ENCODE peak calls at places on chromosome 3, in ten cellular contexts. G is ovary; Z is CD8-positive, alpha-beta T cell; J is vagina; I is stomach; A is left ventricle myocardium inferior; T is psoas muscle; C is tibial nerve; M is BE2C; K is HAP-1. R is an unnamed sample. For H3K4me1, the result is how much of the 10 kb centered on the place peaks cover.

GRCh38 chr3:64575211-64575844 is 112.5 kb downstream of the ADAMTS9 start:
- DNase-seq in G (no peak), Z (no peak), J (no peak), I (no peak), A (no peak), T (no peak), C (no peak), M (no peak), K (peak), R (no peak)

GRCh38 chr3:39980021-39980420 is 170.6 kb downstream of the MYRIP start:
- DNase-seq in G (no peak), Z (no peak), J (no peak), I (no peak), A (no peak), T (no peak), C (no peak), M (no peak), K (no peak), R (no peak)

GRCh38 chr3:57059416-57059815 is 1.0 kb upstream of the SPATA12 start:
- DNase-seq in G (no peak), Z (no peak), J (no peak), I (no peak), A (no peak), T (no peak), C (no peak), M (no peak), K (no peak), R (no peak)

GRCh38 chr3:140767536-140767935 is 89.7 kb downstream of the TRIM42 start:
- DNase-seq in G (no peak), Z (no peak), J (no peak), I (no peak), A (no peak), T (no peak), C (no peak), M (no peak), K (no peak), R (no peak)

GRCh38 chr3:155984791-155985417 is 114.5 kb downstream of the GMPS start:
- DNase-seq in G (no peak), Z (no peak), J (no peak), I (no peak), A (no peak), T (no peak), C (no peak), M (no peak), K (no peak), R (no peak)

GRCh38 chr3:67647390-67647878 is 7.0 kb downstream of the SUCLG2 start:
- DNase-seq in G (no peak), Z (no peak), J (no peak), I (peak), A (peak), T (peak), C (no peak), M (no peak), K (no peak), R (peak)

GRCh38 chr3:107621465-107621864 is 98.7 kb downstream of the BBX start:
- DNase-seq in G (no peak), Z (no peak), J (no peak), I (no peak), A (no peak), T (no peak), C (no peak), M (no peak), K (no peak), R (no peak)

GRCh38 chr3:53269888-53270880 is 14.4 kb upstream of the TKT start:
- DNase-seq in G (peak), Z (no peak), J (no peak), I (peak), A (peak), T (peak), C (peak), M (peak), K (peak), R (peak)

GRCh38 chr3:178271740-178272387 is 264.4 kb upstream of the KCNMB2 start:
- DNase-seq in G (no peak), Z (no peak), J (no peak), I (no peak), A (no peak), T (no peak), C (no peak), M (no peak), K (no peak), R (no peak)

GRCh38 chr3:184448321-184449160 is 68.7 kb downstream of the CHRD start:
- DNase-seq in G (no peak), Z (no peak), J (no peak), I (peak), A (no peak), T (no peak), C (no peak), M (no peak), K (no peak), R (no peak)

GRCh38 chr3:174859109-174859735 is at the start of gene NAALADL2:
- DNase-seq in G (no peak), Z (no peak), J (no peak), I (no peak), A (no peak), T (no peak), C (no peak), M (no peak), K (no peak), R (no peak)

GRCh38 chr3:127672429-127673190 is at the start of gene ABTB1:
- DNase-seq in G (peak), Z (peak), J (no peak), I (peak), A (peak), T (peak), C (peak), M (peak), K (peak), R (peak)

GRCh38 chr3:147256739-147257138 is 149.6 kb downstream of the ZIC4 start:
- DNase-seq in G (no peak), Z (no peak), J (no peak), I (no peak), A (no peak), T (no peak), C (no peak), M (no peak), K (no peak), R (no peak)

GRCh38 chr3:128768471-128768870 is 42.5 kb downstream of the RAB7A start:
- DNase-seq in G (no peak), Z (no peak), J (no peak), I (no peak), A (no peak), T (no peak), C (no peak), M (no peak), K (no peak), R (no peak)
- H3K4me1 ChIP-seq in G (under half), Z (under half), J (half or more), I (under half), A (half or more), T (half or more), C (half or more), M (under half), K (under half), R (half or more)

DNA sequence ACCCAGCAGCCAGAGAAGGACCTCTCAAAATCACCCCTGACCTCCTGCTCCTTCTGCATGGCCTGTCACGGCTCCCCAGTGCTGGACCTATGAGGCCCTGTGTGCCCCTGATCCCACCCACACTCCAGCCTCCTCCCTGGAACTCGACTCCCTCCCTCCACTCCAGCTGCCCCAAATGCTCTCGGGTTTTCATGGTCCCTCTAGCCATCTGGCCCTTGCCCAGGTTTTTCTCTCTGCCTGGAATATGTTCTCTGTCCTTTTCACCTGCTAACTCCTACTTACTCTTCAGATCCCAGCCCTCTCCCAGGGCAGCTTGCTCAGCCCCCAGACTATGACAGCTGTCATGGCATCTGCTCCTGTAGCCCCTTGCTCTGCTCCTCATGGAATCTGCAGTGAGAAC is 30.3 kb upstream of the RPL29 start:
- DNase-seq in G (no peak), Z (no peak), J (no peak), I (no peak), A (no peak), T (peak), C (no peak), M (no peak), K (no peak), R (peak)
- H3K4me1 ChIP-seq in G (under half), Z (under half), J (under half), I (under half), A (half or more), T (half or more), C (half or more), M (under half), K (under half), R (half or more)

DNA sequence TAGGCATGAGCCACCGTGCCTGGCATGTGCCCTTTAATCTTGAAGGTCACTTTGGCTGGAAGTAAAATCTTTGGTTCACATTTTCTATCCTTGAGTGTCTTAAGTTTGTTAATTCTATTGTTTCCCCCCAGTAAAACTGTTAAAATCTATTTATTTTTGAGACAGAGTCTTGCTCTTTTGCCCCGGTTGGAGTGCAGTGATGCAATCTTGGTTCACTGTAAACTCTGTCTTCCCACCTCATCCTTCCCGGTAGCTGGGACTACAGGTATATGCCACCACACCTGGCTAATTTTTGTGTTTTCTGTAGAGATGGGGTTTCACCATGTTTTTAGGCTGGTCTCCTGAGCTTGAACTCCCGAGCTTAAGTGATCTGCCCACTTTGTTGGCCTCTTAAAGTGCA is 7.7 kb downstream of the PPP4R2 start:
- DNase-seq in G (no peak), Z (no peak), J (no peak), I (no peak), A (no peak), T (no peak), C (no peak), M (no peak), K (no peak), R (no peak)
- H3K4me1 ChIP-seq in G (under half), Z (half or more), J (half or more), I (under half), A (half or more), T (half or more), C (half or more), M (under half), K (under half), R (half or more)

GRCh38 chr3:183446838-183447205 is 18.4 kb upstream of the MCF2L2 start:
- DNase-seq in G (no peak), Z (no peak), J (no peak), I (no peak), A (no peak), T (no peak), C (no peak), M (no peak), K (no peak), R (no peak)
- H3K4me1 ChIP-seq in G (under half), Z (under half), J (under half), I (under half), A (under half), T (under half), C (under half), M (under half), K (under half), R (under half)

GRCh38 chr3:10305331-10305902 is 12.7 kb upstream of the GHRL start:
- DNase-seq in G (no peak), Z (no peak), J (no peak), I (no peak), A (no peak), T (no peak), C (no peak), M (no peak), K (no peak), R (no peak)
- H3K4me1 ChIP-seq in G (under half), Z (under half), J (under half), I (under half), A (under half), T (under half), C (under half), M (under half), K (under half), R (under half)

GRCh38 chr3:54719914-54720313 is 207.9 kb downstream of the LRTM1 start:
- DNase-seq in G (no peak), Z (no peak), J (no peak), I (no peak), A (no peak), T (no peak), C (no peak), M (no peak), K (no peak), R (no peak)

GRCh38 chr3:54720604-54721003 is 207.3 kb downstream of the LRTM1 start:
- DNase-seq in G (no peak), Z (no peak), J (no peak), I (no peak), A (no peak), T (no peak), C (no peak), M (no peak), K (no peak), R (no peak)

GRCh38 chr3:54714035-54714434 is 213.8 kb downstream of the LRTM1 start:
- DNase-seq in G (no peak), Z (no peak), J (no peak), I (no peak), A (no peak), T (no peak), C (no peak), M (no peak), K (no peak), R (no peak)

GRCh38 chr3:54713455-54713854 is 214.4 kb downstream of the LRTM1 start:
- DNase-seq in G (no peak), Z (no peak), J (no peak), I (no peak), A (no peak), T (no peak), C (no peak), M (no peak), K (no peak), R (no peak)

DNA sequence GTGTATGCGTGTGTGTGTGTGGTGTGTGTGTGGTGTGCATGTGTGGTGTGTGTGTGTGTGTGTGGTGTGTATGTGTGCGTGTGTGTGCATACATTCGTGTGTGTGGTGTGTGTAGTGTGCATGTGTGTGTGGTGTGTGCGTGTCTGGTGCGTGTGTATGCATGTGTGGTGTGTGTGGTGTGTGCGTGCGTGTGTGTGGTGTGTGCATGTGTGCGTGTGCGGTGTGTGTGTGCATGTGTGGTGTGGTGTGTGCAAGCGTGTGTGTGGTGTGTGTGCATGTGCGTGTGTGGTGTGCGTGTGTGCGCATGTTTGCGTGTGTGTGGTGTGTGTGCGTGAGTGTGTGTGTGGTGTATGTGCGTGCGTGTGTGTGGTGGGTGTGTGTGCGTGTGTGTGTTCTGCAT is 210.4 kb downstream of the LRTM1 start:
- DNase-seq in G (no peak), Z (no peak), J (no peak), I (no peak), A (no peak), T (no peak), C (no peak), M (no peak), K (no peak), R (no peak)
- H3K4me1 ChIP-seq in G (under half), Z (under half), J (under half), I (under half), A (under half), T (under half), C (under half), M (under half), K (under half), R (under half)

GRCh38 chr3:23938657-23939056 is 6.4 kb upstream of the NR1D2 start:
- DNase-seq in G (no peak), Z (no peak), J (no peak), I (no peak), A (no peak), T (no peak), C (no peak), M (peak), K (no peak), R (no peak)
- H3K4me1 ChIP-seq in G (under half), Z (under half), J (under half), I (under half), A (under half), T (under half), C (under half), M (under half), K (under half), R (under half)

GRCh38 chr3:52231502-52232278 is 6.2 kb upstream of the TLR9 start:
- DNase-seq in G (peak), Z (peak), J (no peak), I (peak), A (peak), T (peak), C (peak), M (peak), K (no peak), R (peak)
- H3K4me1 ChIP-seq in G (under half), Z (half or more), J (under half), I (under half), A (under half), T (under half), C (under half), M (under half), K (under half), R (under half)

GRCh38 chr3:50604110-50604621 is 7.4 kb downstream of the CISH start:
- DNase-seq in G (no peak), Z (no peak), J (no peak), I (no peak), A (no peak), T (no peak), C (no peak), M (no peak), K (no peak), R (no peak)

GRCh38 chr3:50604628-50605588 is 6.7 kb downstream of the CISH start:
- DNase-seq in G (peak), Z (no peak), J (no peak), I (peak), A (peak), T (peak), C (peak), M (no peak), K (no peak), R (peak)

GRCh38 chr3:50602675-50603191 is 8.8 kb downstream of the CISH start:
- DNase-seq in G (no peak), Z (no peak), J (no peak), I (peak), A (no peak), T (peak), C (no peak), M (no peak), K (no peak), R (peak)

GRCh38 chr3:50605901-50606326 is 5.7 kb downstream of the CISH start:
- DNase-seq in G (no peak), Z (no peak), J (no peak), I (no peak), A (no peak), T (peak), C (no peak), M (no peak), K (no peak), R (peak)

GRCh38 chr3:50603261-50604109 is 8.1 kb downstream of the CISH start:
- DNase-seq in G (no peak), Z (no peak), J (no peak), I (no peak), A (no peak), T (peak), C (no peak), M (no peak), K (no peak), R (no peak)
- H3K4me1 ChIP-seq in G (half or more), Z (half or more), J (half or more), I (half or more), A (half or more), T (half or more), C (half or more), M (under half), K (under half), R (half or more)

DNA sequence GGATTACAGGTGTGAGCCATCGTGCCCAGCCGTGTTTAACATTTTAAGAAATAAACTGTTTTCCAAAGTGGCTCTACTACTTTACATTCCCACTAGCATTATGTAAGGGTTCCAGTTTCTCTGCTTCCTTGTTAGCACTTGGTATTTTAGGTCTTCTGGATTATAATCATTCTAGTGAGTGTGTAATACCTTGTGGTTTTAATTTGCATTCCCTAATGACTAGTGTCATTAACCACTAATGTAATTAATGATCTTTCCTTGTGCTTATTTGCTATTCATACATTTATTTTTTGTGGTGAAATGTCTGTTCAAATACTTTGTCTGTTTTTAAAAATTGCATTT is 30.7 kb downstream of the ARIH2 start:
- DNase-seq in G (no peak), Z (no peak), J (no peak), I (no peak), A (no peak), T (no peak), C (no peak), M (no peak), K (no peak), R (no peak)
- H3K4me1 ChIP-seq in G (under half), Z (under half), J (under half), I (under half), A (half or more), T (half or more), C (under half), M (under half), K (under half), R (half or more)

R was measured in gastrocnemius medialis.